ENCODE peak calls at places on chromosome X, in four cellular contexts. Q is HepG2, J is uterus, N is H9. P is an unnamed sample.

GRCh38 chrX:115582871-115583729 is 22.1 kb downstream of the PLS3 start:
- DNase-seq in Q (no peak), J (no peak), N (peak; percentile 81), P (no peak)

GRCh38 chrX:39564751-39565150 is 533.0 kb downstream of the BCOR start:
- DNase-seq in Q (no peak), J (no peak), N (no peak), P (no peak)

GRCh38 chrX:153817291-153817690 is 13.1 kb downstream of the PDZD4 start:
- DNase-seq in Q (no peak), J (no peak), N (no peak), P (no peak)

GRCh38 chrX:24498181-24498580 is 33.1 kb downstream of the PDK3 start:
- DNase-seq in Q (peak; percentile 1), J (peak; percentile 26), N (no peak), P (no peak)

GRCh38 chrX:56804867-56805266 is 75.8 kb downstream of the NBDY start:
- DNase-seq in Q (no peak), J (no peak), N (no peak), P (no peak)

GRCh38 chrX:48664156-48664555 is 19.4 kb upstream of the WAS start:
- DNase-seq in Q (no peak), J (no peak), N (no peak), P (no peak)

GRCh38 chrX:26026179-26026578 is 112.0 kb upstream of the MAGEB18 start:
- DNase-seq in Q (no peak), J (no peak), N (no peak), P (no peak)

GRCh38 chrX:28498658-28499057 is 88.6 kb upstream of the IL1RAPL1 start:
- DNase-seq in Q (no peak), J (no peak), N (peak; percentile 38), P (no peak)

GRCh38 chrX:49066690-49067089 is 7.1 kb downstream of the PRAF2 start:
- DNase-seq in Q (no peak), J (no peak), N (no peak), P (no peak)

GRCh38 chrX:72048515-72049455 is 82.9 kb downstream of the RTL5 start:
- DNase-seq in Q (no peak), J (no peak), N (no peak), P (no peak)

GRCh38 chrX:48520976-48521352 is 644 bp upstream of the EBP start:
- DNase-seq in Q (no peak), J (no peak), N (peak; percentile 63), P (no peak)

GRCh38 chrX:63673896-63674295 is 111.1 kb downstream of the ARHGEF9 start:
- DNase-seq in Q (no peak), J (no peak), N (no peak), P (no peak)

GRCh38 chrX:81257817-81258216 is 55.9 kb downstream of the SH3BGRL start:
- DNase-seq in Q (no peak), J (no peak), N (no peak), P (no peak)

GRCh38 chrX:141405878-141406492 is 163.7 kb upstream of the SPANXC start:
- DNase-seq in Q (no peak), J (no peak), N (no peak), P (no peak)

GRCh38 chrX:141402897-141403610 is 160.7 kb upstream of the SPANXC start:
- DNase-seq in Q (no peak), J (no peak), N (no peak), P (no peak)

GRCh38 chrX:141405486-141405877 is 163.2 kb upstream of the SPANXC start:
- DNase-seq in Q (no peak), J (no peak), N (no peak), P (no peak)
- H3K27ac ChIP-seq in Q (no peak overlapping the region), J (no peak overlapping the region), N (no peak overlapping the region), P (no peak overlapping the region)

DNA sequence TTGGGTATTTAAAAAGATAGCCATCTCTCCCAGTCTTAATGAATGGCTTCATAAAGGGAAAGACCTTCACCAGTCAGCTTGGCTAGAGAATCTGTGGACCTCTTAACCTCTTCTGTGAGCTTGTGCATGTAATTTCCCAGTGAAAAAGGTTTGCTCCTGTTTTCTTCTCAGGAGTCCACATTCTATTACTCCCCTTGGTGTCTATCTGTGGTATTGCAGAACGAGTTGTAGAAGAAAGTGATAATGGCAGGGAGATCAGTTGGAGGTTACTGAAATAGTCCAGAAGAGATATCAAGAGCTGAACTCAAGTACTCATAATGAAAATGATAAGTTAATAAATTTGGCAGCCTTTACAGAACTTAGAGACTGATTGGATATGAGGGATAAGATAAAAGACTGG is 16.5 kb upstream of the VAMP7 start:
- DNase-seq in Q (peak; percentile 6), J (no peak), N (no peak), P (no peak)
- TF ChIP-seq CTCF in Q (peak; percentile 27), J (no peak), N (peak; percentile 39), P (no peak)

GRCh38 chrX:13876652-13877051 is 59.8 kb upstream of the GPM6B start:
- DNase-seq in Q (no peak), J (no peak), N (no peak), P (no peak)
- H3K4me1 ChIP-seq in Q (no peaks in the 10 kb centered on the region), J (no peaks in the 10 kb centered on the region), N (peaks cover 10% of the 10 kb centered on the region), P (no peaks in the 10 kb centered on the region)

GRCh38 chrX:15566244-15566643 is 34.5 kb downstream of the ACE2 start:
- DNase-seq in Q (no peak), J (no peak), N (no peak), P (no peak)

GRCh38 chrX:15574017-15574416 is 26.7 kb downstream of the ACE2 start:
- DNase-seq in Q (no peak), J (no peak), N (no peak), P (no peak)

GRCh38 chrX:15567267-15567666 is 33.5 kb downstream of the ACE2 start:
- DNase-seq in Q (no peak), J (no peak), N (no peak), P (no peak)

GRCh38 chrX:15567886-15568616 is 32.7 kb downstream of the ACE2 start:
- DNase-seq in Q (peak; percentile 23), J (no peak), N (no peak), P (no peak)

DNA sequence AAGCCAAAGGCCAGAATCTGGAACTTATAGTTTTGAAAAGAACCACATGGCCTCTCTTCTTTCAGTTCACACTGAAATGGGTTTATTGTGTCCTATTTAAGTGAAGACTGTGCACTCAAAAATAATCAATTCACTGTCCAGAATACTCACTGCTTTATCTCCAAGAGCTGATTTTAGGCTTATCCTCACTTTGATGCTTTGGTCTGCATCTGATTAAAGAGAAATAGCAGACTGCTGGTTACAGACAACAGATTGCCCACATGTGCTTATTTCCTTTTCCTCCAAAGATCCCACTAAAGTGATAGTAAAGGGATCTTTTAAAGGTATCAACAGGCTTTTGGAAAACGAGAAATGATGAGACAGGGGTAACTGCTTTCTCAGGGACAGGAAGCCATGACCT is 30.6 kb downstream of the ACE2 start:
- DNase-seq in Q (no peak), J (no peak), N (no peak), P (no peak)
- H3K27ac ChIP-seq in Q (no peak overlapping the region), J (no peak overlapping the region), N (no peak overlapping the region), P (no peak overlapping the region)

GRCh38 chrX:42530027-42530426 is 247.9 kb downstream of the PPP1R2C start:
- DNase-seq in Q (no peak), J (no peak), N (no peak), P (no peak)
- TF ChIP-seq CTCF in Q (peak; percentile 4), J (no peak), N (peak; percentile 42), P (no peak)

GRCh38 chrX:46324166-46324565 is 221.1 kb downstream of the ZNF674 start:
- DNase-seq in Q (no peak), J (no peak), N (no peak), P (no peak)

GRCh38 chrX:46327229-46328081 is 217.8 kb downstream of the ZNF674 start:
- DNase-seq in Q (peak; percentile 92), J (no peak), N (peak; percentile 93), P (no peak)

GRCh38 chrX:46326161-46326560 is 219.1 kb downstream of the ZNF674 start:
- DNase-seq in Q (no peak), J (no peak), N (no peak), P (no peak)

GRCh38 chrX:46328133-46328532 is 217.1 kb downstream of the ZNF674 start:
- DNase-seq in Q (no peak), J (no peak), N (no peak), P (no peak)

DNA sequence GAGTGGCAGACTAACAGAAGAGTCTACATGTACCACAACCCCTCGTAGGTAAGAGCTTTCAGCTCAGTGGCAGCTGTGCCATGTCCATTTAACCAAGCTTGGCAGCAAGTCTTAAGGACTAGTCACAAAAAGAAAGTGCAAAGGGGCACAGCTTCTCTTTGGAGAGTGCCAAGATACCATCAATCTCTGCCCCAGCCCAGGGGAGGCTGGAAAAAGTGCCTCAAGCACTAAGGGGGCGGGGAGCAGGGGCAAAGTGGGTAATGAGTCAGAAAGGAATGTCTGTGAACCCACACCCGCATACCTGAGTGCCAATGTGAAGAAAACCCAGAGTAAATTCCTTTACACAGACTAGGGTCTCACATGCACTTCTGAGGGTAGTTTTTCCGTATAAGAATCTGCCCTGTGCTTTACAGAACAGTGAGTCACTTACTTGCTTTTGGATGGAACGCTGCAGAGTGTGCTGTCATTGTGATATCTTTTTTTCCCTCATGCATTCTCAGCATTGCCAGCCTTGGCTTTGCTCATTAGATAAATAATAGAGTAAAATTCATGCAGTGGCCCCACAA is 219.8 kb downstream of the ZNF674 start:
- DNase-seq in Q (peak; percentile 41), J (no peak), N (peak; percentile 53), P (no peak)
- H3K4me1 ChIP-seq in Q (peaks cover 83% of the 10 kb centered on the region), J (no peaks in the 10 kb centered on the region), N (peaks cover 19% of the 10 kb centered on the region), P (no peaks in the 10 kb centered on the region)

DNA sequence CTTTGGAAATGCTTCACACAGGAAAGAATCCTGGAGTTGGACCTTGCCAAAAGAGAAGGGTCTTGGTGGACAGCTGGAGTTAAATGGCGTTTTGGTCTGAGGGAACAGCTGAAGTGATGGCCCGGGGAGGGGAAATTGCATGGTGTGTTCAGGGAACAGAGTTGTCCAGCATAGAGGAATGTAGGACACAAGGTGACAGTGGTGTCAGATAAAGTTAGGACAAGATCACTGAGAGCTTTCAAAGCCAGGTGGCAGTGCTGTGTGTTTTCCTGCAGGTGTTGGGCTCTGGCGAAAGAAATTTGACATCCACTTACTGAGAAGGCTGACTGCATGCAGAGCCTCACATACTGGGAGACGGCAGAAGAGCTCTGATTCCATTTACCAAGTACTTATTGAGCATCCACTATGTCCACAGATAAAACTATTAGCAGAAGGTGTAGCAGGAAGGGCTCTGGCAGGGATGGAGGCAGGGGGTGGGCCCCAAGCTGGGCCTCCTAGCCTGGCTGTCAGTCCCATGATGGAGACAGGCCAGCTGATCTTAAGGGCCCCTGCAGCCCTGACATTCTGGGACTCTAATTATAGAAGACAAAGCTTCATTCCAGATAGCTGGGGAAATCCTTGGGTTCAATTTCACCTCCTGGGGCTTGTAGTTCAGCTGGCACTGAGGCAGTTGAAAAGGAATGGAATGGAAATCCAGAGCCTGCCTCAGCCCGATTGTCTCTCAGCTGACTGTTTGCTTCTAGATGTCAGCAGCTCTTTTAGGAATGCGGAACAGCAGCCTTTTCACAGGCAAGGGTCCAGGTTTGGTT is 150.2 kb upstream of the MAMLD1 start:
- DNase-seq in Q (no peak), J (no peak), N (no peak), P (no peak)
- H3K27ac ChIP-seq in Q (no peak overlapping the region), J (no peak overlapping the region), N (no peak overlapping the region), P (peak overlapping the region; percentile 55)

P was measured in psoas muscle.